ENCODE peak calls at places on chromosome 1, in seven cellular contexts. X is B cell, K is pancreas, V is BJ, R is nephron progenitor cell, O is ovary, W is activated B cell treated with CpG ODN at 0.5 μM for 24 hours. U is an unnamed sample.

GRCh38 chr1:219568728-219569127 is 44.2 kb downstream of the ZC3H11B start:
- DNase-seq in X (no peak), K (no peak), V (no peak), R (no peak), O (no peak), W (no peak), U (no peak)

GRCh38 chr1:119380983-119381662 is 12.5 kb downstream of the HAO2 start:
- DNase-seq in X (no peak), K (no peak), V (no peak), R (no peak), O (no peak), W (no peak), U (no peak)

GRCh38 chr1:226181996-226182714 is 4.4 kb downstream of the ACBD3 start:
- DNase-seq in X (peak), K (peak), V (no peak), R (peak), O (peak), W (no peak), U (no peak)

GRCh38 chr1:198563578-198563977 is 23.1 kb upstream of the ATP6V1G3 start:
- DNase-seq in X (no peak), K (no peak), V (no peak), R (no peak), O (no peak), W (no peak), U (no peak)

GRCh38 chr1:212652609-212653008 is 44.0 kb downstream of the ATF3 start:
- DNase-seq in X (no peak), K (no peak), V (no peak), R (no peak), O (no peak), W (no peak), U (no peak)

GRCh38 chr1:19762175-19762779 is 37.4 kb downstream of the TMCO4 start:
- DNase-seq in X (peak), K (peak), V (no peak), R (peak), O (peak), W (no peak), U (no peak)

GRCh38 chr1:47805020-47805419 is 192.2 kb downstream of the TRABD2B start:
- DNase-seq in X (no peak), K (no peak), V (no peak), R (no peak), O (no peak), W (no peak), U (no peak)

GRCh38 chr1:16967095-16967567 is 13.3 kb downstream of the MFAP2 start:
- DNase-seq in X (no peak), K (no peak), V (no peak), R (no peak), O (peak), W (no peak), U (no peak)

GRCh38 chr1:89965203-89965900 is 29.6 kb upstream of the ZNF326 start:
- DNase-seq in X (no peak), K (no peak), V (no peak), R (no peak), O (no peak), W (no peak), U (no peak)

GRCh38 chr1:209534496-209535250 is 48.8 kb upstream of the CAMK1G start:
- DNase-seq in X (no peak), K (no peak), V (no peak), R (no peak), O (no peak), W (no peak), U (no peak)
- TF ChIP-seq CTCF in X (no peak), K (no peak), V (no peak), R (no peak), O (no peak), W (no peak), U (no peak)

GRCh38 chr1:53736290-53736689 is 2.7 kb downstream of the GLIS1 start:
- DNase-seq in X (no peak), K (no peak), V (no peak), R (no peak), O (no peak), W (no peak), U (no peak)

GRCh38 chr1:53733975-53734649 is 4.9 kb downstream of the GLIS1 start:
- DNase-seq in X (no peak), K (no peak), V (peak), R (no peak), O (no peak), W (no peak), U (no peak)

GRCh38 chr1:53735681-53736080 is 3.3 kb downstream of the GLIS1 start:
- DNase-seq in X (no peak), K (no peak), V (no peak), R (no peak), O (no peak), W (no peak), U (no peak)

GRCh38 chr1:53734650-53735211 is 4.2 kb downstream of the GLIS1 start:
- DNase-seq in X (no peak), K (no peak), V (peak), R (peak), O (no peak), W (no peak), U (no peak)

GRCh38 chr1:53735261-53735660 is 3.7 kb downstream of the GLIS1 start:
- DNase-seq in X (no peak), K (no peak), V (no peak), R (no peak), O (no peak), W (no peak), U (no peak)
- TF ChIP-seq CTCF in X (no peak), K (no peak), V (no peak), R (no peak), O (no peak), W (no peak), U (no peak)

DNA sequence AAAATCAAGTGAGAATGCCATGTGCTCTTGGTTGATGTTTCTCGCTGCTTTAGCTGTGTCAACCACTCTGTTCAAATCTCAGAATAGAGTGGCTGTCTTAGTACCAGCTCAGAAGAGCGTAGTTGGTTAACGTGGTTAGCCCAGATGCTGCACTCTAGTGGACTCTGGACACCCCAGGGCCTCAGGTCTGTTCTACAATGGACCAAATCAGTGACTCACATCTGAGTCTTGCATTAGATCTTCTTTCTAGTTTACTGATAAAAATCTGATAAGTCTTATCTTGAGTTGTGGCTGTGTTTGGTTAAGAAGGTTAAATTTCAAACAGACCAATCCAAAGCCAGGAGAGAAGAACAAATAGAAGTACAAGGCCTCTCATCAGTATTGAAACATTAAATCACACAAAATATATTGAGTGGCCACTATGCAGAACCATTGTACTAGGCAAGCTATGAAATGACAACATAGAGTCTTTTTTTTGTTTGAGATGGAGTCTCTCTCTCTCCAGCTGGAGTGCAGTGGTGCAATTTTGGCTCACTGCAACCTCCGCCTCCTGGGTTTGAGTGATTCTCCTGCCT is 104.1 kb downstream of the NR5A2 start:
- DNase-seq in X (no peak), K (no peak), V (no peak), R (no peak), O (no peak), W (no peak), U (no peak)
- TF ChIP-seq CTCF in X (no peak), K (no peak), V (no peak), R (no peak), O (no peak), W (no peak), U (no peak)

GRCh38 chr1:64212023-64212422 is 8.6 kb downstream of the UBE2U start:
- DNase-seq in X (no peak), K (no peak), V (peak), R (no peak), O (no peak), W (no peak), U (no peak)

GRCh38 chr1:64203420-64203819 is at the start of gene UBE2U:
- DNase-seq in X (no peak), K (no peak), V (no peak), R (no peak), O (no peak), W (no peak), U (no peak)

DNA sequence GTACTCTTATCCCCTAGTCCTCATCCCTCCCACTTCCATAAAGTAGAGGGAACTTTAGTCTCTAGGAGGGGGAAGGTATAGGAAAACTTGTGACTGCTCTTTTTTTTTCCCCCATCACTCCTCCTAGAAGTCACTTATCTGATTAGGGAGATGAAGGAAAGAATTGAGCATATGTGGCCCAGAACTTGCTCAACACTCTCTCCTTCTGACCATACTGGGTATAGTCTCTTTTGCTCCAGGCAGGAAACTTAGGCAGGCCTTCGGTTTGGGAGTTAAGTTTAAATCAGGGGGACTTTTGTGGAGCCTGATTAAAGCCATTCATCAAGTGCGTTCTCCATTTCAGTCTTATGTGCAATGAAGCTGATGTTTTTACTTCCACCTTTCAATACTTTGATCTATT is 5.8 kb downstream of the UBE2U start:
- DNase-seq in X (no peak), K (no peak), V (no peak), R (no peak), O (no peak), W (no peak), U (no peak)
- TF ChIP-seq CTCF in X (no peak), K (no peak), V (no peak), R (no peak), O (no peak), W (no peak), U (no peak)

DNA sequence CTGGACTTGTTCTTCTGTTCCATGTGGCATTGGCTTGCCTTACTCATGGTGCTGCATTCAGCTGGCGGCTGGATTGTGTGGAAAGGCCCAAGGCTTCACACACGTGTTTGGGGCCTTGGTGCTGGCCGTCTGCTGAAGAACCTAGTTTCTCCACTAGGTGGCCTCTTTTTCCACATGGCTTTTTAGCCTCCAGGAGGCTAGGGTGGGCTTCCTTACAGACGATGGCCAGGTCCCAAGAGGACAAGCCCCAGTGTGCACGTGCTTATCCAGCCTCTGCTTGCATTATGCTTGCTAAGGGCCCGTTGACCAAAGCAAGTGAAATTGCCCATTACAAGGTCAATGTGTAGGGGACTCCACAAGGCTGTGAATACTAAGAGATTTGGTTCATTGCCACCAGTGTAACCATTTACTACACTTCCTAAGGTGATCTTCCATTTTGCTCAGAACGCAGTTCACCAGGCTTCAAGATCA is 47.5 kb upstream of the FOXO6 start:
- DNase-seq in X (peak), K (no peak), V (no peak), R (peak), O (no peak), W (no peak), U (no peak)
- TF ChIP-seq CTCF in X (peak), K (peak), V (peak), R (peak), O (no peak), W (no peak), U (no peak)

DNA sequence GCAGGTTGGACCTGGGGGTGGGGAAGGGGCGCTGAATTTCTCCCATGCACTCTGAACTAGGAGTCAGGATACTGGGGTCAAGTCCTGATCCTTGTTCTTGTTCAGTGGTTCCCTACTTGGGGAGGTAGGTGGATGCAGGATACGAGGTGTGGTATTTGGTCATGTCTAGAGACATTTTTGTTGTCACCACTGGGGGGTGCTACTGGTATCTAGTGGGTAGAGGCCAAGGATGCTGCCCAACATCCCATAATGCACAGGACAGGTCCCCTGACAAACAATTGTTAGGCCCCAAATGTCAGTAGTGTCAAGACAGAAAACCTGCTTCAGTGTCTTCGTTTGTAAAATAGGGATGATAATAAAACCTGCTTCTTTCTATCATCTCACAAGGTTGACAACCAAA is 259.0 kb upstream of the FOXD3 start:
- DNase-seq in X (no peak), K (no peak), V (no peak), R (no peak), O (no peak), W (no peak), U (no peak)
- TF ChIP-seq CTCF in X (no peak), K (no peak), V (no peak), R (no peak), O (no peak), W (no peak), U (no peak)

DNA sequence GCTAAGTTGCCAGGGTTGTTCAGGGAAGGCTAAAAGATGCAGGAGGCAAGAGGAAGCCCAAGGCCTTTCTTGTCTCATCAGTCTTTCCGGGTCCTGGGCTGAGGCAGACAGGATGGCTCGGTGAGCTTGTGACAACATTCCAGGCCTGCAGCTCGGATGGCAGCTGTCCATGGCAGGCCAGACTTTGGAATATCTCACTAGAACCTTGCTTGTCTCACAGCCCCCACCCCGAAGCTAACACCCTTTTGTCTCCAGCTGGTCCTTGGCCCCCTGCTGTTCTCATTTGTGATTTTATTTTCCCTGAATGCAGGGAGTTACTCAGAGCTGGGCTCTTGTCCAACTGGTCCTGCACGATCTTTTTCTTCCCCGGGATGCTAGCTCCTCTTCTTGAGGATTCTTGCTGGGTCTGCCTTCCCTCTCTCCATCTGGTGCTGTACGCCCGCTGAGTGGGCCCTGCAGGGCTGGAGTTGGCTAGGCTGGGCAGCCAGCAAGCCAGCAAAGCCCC is 477.2 kb upstream of the CAMK1G start:
- DNase-seq in X (no peak), K (no peak), V (no peak), R (peak), O (no peak), W (no peak), U (no peak)
- TF ChIP-seq CTCF in X (no peak), K (no peak), V (peak), R (no peak), O (no peak), W (no peak), U (no peak)

DNA sequence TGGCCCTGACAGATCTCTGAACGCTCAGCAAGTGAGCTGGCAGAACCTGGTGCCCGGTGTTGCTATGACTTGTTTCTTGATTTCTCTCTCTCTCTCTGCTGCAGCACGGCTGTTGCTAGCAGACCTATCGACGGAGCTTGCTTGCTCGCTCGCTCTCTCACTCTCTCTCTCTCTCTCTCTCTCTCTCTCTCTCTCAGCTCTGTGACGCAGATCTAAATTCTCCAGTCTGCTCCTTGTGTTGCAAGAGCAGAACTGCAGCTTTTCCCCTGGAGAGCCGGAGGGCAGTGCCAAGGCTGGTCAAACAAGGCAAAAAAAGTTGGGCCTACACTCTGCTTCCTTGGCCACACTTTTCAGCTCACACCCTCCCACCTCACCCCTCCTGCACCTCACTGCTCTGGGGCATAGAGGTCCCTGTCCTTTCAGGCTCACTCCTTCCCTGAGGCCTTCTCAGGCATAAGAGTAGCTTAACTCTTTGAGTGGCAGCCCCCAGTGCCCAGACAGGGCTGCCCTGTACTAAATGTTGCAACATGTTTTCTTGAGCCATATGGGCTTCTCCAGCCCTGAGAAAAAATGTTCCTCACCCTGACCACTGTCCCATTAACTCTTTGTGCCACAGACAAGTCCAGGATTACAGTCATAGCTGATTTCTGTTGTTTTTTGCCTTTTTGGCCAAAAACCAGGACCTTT is 72.2 kb downstream of the CD46 start:
- DNase-seq in X (peak), K (peak), V (peak), R (peak), O (peak), W (peak), U (no peak)
- TF ChIP-seq CTCF in X (peak), K (peak), V (peak), R (peak), O (peak), W (no peak), U (peak)